ENCODE peak calls at places on chromosome 16, in ten cellular contexts. One of them, this sample, is unnamed. For H3K9me3, the result is how much of the 10 kb centered on the place peaks cover.

GRCh38 chr16:75065149-75065807 is 51.3 kb downstream of the LDHD start:
- DNase-seq in cardiac muscle cell: no peak
- DNase-seq in neural progenitor cell: no peak
- DNase-seq in psoas muscle: no peak
- DNase-seq in endodermal cell: no peak
- DNase-seq in mammary epithelial cell: no peak
- DNase-seq in heart right ventricle: no peak
- DNase-seq in aorta: no peak
- DNase-seq in IMR-90: no peak
- DNase-seq in adrenal gland: no peak
- DNase-seq in this sample: no peak

GRCh38 chr16:68037820-68038597 is 14.9 kb downstream of the DUS2 start:
- DNase-seq in cardiac muscle cell: no peak
- DNase-seq in psoas muscle: no peak
- DNase-seq in adrenal gland: no peak
- DNase-seq in neural progenitor cell: no peak
- DNase-seq in aorta: no peak
- DNase-seq in heart right ventricle: no peak
- DNase-seq in IMR-90: no peak
- DNase-seq in mammary epithelial cell: no peak
- DNase-seq in endodermal cell: no peak
- DNase-seq in this sample: no peak

GRCh38 chr16:82609140-82609539 is 17.6 kb upstream of the CDH13 start:
- DNase-seq in adrenal gland: no peak
- DNase-seq in endodermal cell: no peak
- DNase-seq in cardiac muscle cell: peak
- DNase-seq in IMR-90: no peak
- DNase-seq in psoas muscle: peak
- DNase-seq in aorta: no peak
- DNase-seq in mammary epithelial cell: no peak
- DNase-seq in neural progenitor cell: no peak
- DNase-seq in heart right ventricle: peak
- DNase-seq in this sample: peak

GRCh38 chr16:87076950-87077749 is 240.0 kb downstream of the C16orf95 start:
- DNase-seq in neural progenitor cell: peak
- DNase-seq in heart right ventricle: peak
- DNase-seq in psoas muscle: no peak
- DNase-seq in aorta: peak
- DNase-seq in cardiac muscle cell: peak
- DNase-seq in mammary epithelial cell: peak
- DNase-seq in adrenal gland: peak
- DNase-seq in IMR-90: peak
- DNase-seq in endodermal cell: peak
- DNase-seq in this sample: peak

GRCh38 chr16:70388281-70388680 is 41.6 kb downstream of the DDX19A start:
- DNase-seq in adrenal gland: no peak
- DNase-seq in psoas muscle: peak
- DNase-seq in IMR-90: no peak
- DNase-seq in aorta: no peak
- DNase-seq in heart right ventricle: no peak
- DNase-seq in endodermal cell: no peak
- DNase-seq in cardiac muscle cell: no peak
- DNase-seq in neural progenitor cell: no peak
- DNase-seq in mammary epithelial cell: no peak
- DNase-seq in this sample: no peak

GRCh38 chr16:80197790-80198201 is 343.0 kb upstream of the DYNLRB2 start:
- DNase-seq in adrenal gland: no peak
- DNase-seq in mammary epithelial cell: peak
- DNase-seq in IMR-90: peak
- DNase-seq in cardiac muscle cell: no peak
- DNase-seq in psoas muscle: no peak
- DNase-seq in endodermal cell: no peak
- DNase-seq in aorta: no peak
- DNase-seq in neural progenitor cell: no peak
- DNase-seq in heart right ventricle: no peak
- DNase-seq in this sample: no peak

GRCh38 chr16:29146266-29146665 is 161.4 kb downstream of the LAT start:
- DNase-seq in neural progenitor cell: no peak
- DNase-seq in endodermal cell: no peak
- DNase-seq in cardiac muscle cell: no peak
- DNase-seq in mammary epithelial cell: no peak
- DNase-seq in IMR-90: no peak
- DNase-seq in aorta: peak
- DNase-seq in psoas muscle: no peak
- DNase-seq in heart right ventricle: no peak
- DNase-seq in adrenal gland: no peak
- DNase-seq in this sample: no peak

GRCh38 chr16:58020628-58021521 is 4.7 kb upstream of the MMP15 start:
- DNase-seq in neural progenitor cell: peak
- DNase-seq in IMR-90: peak
- DNase-seq in psoas muscle: peak
- DNase-seq in mammary epithelial cell: no peak
- DNase-seq in cardiac muscle cell: peak
- DNase-seq in aorta: no peak
- DNase-seq in adrenal gland: peak
- DNase-seq in endodermal cell: peak
- DNase-seq in heart right ventricle: peak
- DNase-seq in this sample: peak

GRCh38 chr16:63067141-63067540 is 1030.9 kb upstream of the CDH8 start:
- DNase-seq in aorta: no peak
- DNase-seq in heart right ventricle: no peak
- DNase-seq in endodermal cell: no peak
- DNase-seq in cardiac muscle cell: no peak
- DNase-seq in adrenal gland: no peak
- DNase-seq in neural progenitor cell: peak
- DNase-seq in IMR-90: no peak
- DNase-seq in mammary epithelial cell: no peak
- DNase-seq in psoas muscle: no peak
- DNase-seq in this sample: no peak

GRCh38 chr16:63061319-63061718 is 1025.1 kb upstream of the CDH8 start:
- DNase-seq in neural progenitor cell: no peak
- DNase-seq in psoas muscle: no peak
- DNase-seq in mammary epithelial cell: no peak
- DNase-seq in endodermal cell: peak
- DNase-seq in adrenal gland: no peak
- DNase-seq in cardiac muscle cell: no peak
- DNase-seq in heart right ventricle: no peak
- DNase-seq in IMR-90: no peak
- DNase-seq in aorta: no peak
- DNase-seq in this sample: no peak

DNA sequence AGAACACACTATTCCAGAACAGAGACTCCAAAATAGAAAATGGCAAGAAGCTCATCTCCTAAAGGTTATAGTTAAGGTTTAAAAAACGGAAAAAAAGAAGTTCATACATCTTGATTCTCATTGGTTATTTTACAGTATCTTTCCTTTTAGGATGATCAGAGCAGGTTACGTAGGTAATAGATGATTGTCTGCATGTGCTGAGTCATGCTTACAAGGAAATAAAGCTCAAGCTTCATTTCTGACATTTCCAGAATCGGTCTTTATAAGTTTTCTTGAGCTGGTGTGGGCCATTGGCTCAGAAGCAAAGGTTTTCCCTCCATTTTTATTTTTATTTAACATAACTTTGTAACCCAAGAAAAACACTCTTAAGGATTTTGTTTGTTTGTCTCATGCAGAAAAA is 1030.3 kb upstream of the CDH8 start:
- DNase-seq in endodermal cell: no peak
- DNase-seq in aorta: no peak
- DNase-seq in cardiac muscle cell: no peak
- DNase-seq in mammary epithelial cell: no peak
- DNase-seq in neural progenitor cell: no peak
- DNase-seq in heart right ventricle: no peak
- DNase-seq in IMR-90: no peak
- DNase-seq in psoas muscle: no peak
- DNase-seq in adrenal gland: no peak
- DNase-seq in this sample: no peak
- H3K9me3 ChIP-seq in endodermal cell: under half
- H3K9me3 ChIP-seq in aorta: under half
- H3K9me3 ChIP-seq in cardiac muscle cell: under half
- H3K9me3 ChIP-seq in mammary epithelial cell: under half
- H3K9me3 ChIP-seq in neural progenitor cell: under half
- H3K9me3 ChIP-seq in heart right ventricle: under half
- H3K9me3 ChIP-seq in IMR-90: under half
- H3K9me3 ChIP-seq in psoas muscle: under half
- H3K9me3 ChIP-seq in adrenal gland: under half
- H3K9me3 ChIP-seq in this sample: under half

DNA sequence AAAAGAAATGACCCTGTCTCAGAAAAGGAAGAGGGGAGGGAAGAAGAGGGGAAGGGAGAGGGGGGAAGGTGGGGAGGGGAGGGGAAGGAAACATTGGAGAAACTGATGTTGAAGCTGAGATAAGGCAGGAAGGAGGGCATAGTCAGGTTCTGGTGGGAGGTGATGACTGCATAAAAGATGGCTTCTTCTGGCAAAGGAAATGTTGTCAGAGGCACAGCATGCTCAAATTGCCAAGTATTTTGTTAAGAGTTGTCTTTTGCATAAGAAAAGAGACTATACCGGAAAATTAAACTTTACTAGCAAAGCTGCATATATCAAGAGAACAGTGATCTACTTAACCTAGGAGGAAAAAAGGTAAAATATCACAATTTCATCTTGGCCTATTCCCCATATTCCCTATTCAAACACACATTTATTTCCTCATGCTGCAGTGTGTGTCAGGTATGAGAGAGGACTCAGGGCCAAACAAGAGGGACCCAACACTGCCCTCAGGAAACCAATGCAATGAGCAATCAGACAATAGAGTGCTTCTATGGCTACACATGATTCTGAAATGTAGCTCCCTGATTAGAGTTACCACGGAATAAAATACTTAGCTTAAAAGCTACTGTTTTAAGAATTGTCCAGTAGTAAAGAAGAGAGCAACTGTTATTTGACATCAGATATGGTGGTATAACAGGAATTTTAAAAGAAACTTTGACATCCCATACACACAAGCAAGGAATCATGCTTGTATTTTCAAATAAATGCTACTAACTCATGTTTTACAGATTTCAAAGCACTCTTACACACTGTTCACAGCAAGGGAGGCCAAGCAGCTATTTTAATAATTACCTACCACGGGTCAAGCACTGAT is 80.9 kb downstream of the PARN start:
- DNase-seq in aorta: no peak
- DNase-seq in endodermal cell: no peak
- DNase-seq in cardiac muscle cell: no peak
- DNase-seq in mammary epithelial cell: no peak
- DNase-seq in adrenal gland: no peak
- DNase-seq in psoas muscle: no peak
- DNase-seq in neural progenitor cell: no peak
- DNase-seq in heart right ventricle: no peak
- DNase-seq in IMR-90: no peak
- DNase-seq in this sample: no peak
- H3K27ac ChIP-seq in aorta: no peak
- H3K27ac ChIP-seq in endodermal cell: no peak
- H3K27ac ChIP-seq in cardiac muscle cell: peak
- H3K27ac ChIP-seq in mammary epithelial cell: no peak
- H3K27ac ChIP-seq in adrenal gland: no peak
- H3K27ac ChIP-seq in psoas muscle: peak
- H3K27ac ChIP-seq in neural progenitor cell: no peak
- H3K27ac ChIP-seq in heart right ventricle: peak
- H3K27ac ChIP-seq in IMR-90: no peak
- H3K27ac ChIP-seq in this sample: peak

GRCh38 chr16:6726621-6727020 is 606.0 kb upstream of the RBFOX1 start:
- DNase-seq in adrenal gland: no peak
- DNase-seq in neural progenitor cell: no peak
- DNase-seq in IMR-90: no peak
- DNase-seq in endodermal cell: no peak
- DNase-seq in mammary epithelial cell: no peak
- DNase-seq in psoas muscle: no peak
- DNase-seq in cardiac muscle cell: no peak
- DNase-seq in heart right ventricle: no peak
- DNase-seq in aorta: no peak
- DNase-seq in this sample: no peak

GRCh38 chr16:6722786-6723185 is 609.9 kb upstream of the RBFOX1 start:
- DNase-seq in endodermal cell: no peak
- DNase-seq in adrenal gland: no peak
- DNase-seq in psoas muscle: no peak
- DNase-seq in cardiac muscle cell: no peak
- DNase-seq in aorta: no peak
- DNase-seq in heart right ventricle: no peak
- DNase-seq in IMR-90: no peak
- DNase-seq in mammary epithelial cell: no peak
- DNase-seq in neural progenitor cell: no peak
- DNase-seq in this sample: no peak

GRCh38 chr16:6728381-6728780 is 604.3 kb upstream of the RBFOX1 start:
- DNase-seq in cardiac muscle cell: no peak
- DNase-seq in adrenal gland: no peak
- DNase-seq in IMR-90: no peak
- DNase-seq in psoas muscle: no peak
- DNase-seq in neural progenitor cell: no peak
- DNase-seq in heart right ventricle: no peak
- DNase-seq in mammary epithelial cell: no peak
- DNase-seq in aorta: no peak
- DNase-seq in endodermal cell: no peak
- DNase-seq in this sample: no peak

DNA sequence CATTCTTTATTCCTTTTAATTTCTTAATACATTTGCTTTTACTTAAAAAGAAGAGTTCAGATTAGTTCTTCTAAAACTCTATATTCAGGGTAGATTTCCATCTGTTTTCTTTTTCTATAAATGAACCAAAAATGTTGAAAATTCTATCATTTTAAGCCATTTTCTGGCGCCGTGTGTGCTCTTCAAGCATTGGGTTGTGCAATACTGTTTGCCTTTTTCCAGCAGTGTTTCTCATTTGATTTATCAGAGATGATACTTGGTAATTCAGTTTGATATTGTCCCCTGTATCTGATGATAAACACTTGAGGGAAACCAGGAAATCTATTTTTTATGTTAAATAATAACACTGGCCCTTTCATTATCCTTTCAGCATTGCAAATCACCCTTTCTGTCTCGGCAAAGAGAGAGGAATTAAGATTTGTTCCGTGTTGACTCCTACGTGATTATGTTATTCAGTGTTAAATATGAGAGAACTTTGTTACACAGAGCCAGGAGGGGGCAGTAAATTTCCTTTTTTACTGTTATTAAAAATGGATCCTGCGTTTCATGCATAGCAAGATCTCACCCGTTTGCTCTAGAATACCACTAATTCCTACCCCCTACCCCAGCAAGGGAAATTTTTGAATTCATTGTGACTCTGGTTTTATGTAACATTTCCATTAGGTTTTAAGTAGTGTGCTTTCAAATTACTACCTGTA is 606.9 kb upstream of the RBFOX1 start:
- DNase-seq in mammary epithelial cell: no peak
- DNase-seq in cardiac muscle cell: peak
- DNase-seq in psoas muscle: no peak
- DNase-seq in neural progenitor cell: peak
- DNase-seq in adrenal gland: no peak
- DNase-seq in IMR-90: no peak
- DNase-seq in endodermal cell: no peak
- DNase-seq in heart right ventricle: no peak
- DNase-seq in aorta: no peak
- DNase-seq in this sample: no peak
- H3K9me3 ChIP-seq in mammary epithelial cell: under half
- H3K9me3 ChIP-seq in cardiac muscle cell: under half
- H3K9me3 ChIP-seq in psoas muscle: under half
- H3K9me3 ChIP-seq in neural progenitor cell: under half
- H3K9me3 ChIP-seq in adrenal gland: under half
- H3K9me3 ChIP-seq in IMR-90: under half
- H3K9me3 ChIP-seq in endodermal cell: under half
- H3K9me3 ChIP-seq in heart right ventricle: under half
- H3K9me3 ChIP-seq in aorta: under half
- H3K9me3 ChIP-seq in this sample: under half

DNA sequence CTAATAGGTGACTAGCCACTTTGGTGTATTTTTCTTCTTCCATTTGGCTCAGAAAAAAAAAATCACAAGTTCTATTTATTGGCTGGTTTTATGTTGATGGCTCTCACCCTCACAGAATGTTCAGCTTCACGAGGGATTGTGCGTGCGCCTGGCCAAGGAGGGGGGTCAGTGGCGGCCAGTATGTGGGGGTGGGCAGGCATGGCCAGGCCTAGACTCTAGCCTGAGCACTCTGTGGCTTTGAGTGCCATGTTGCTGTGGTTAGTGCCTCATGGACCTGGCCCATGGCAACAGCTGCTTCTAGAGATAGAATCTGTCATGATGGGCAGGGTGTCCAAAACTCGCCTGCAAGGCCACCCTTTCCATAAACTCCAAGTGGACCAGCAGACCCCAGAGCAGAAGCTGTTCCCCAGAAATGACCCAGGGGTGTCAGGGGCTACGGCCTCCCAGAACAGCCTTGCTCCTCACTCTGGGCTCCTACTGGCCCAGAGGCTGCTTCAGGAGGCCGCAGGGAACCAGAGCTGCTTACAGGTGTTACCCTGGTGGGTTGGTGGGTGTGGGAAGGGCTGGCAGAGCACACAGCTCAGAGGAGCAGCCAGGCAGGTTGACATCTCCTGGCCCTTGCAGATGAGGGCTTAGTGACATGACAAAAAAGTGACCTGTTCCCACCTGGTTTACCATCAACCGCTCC is 124.9 kb downstream of the SOCS1 start:
- DNase-seq in endodermal cell: no peak
- DNase-seq in neural progenitor cell: no peak
- DNase-seq in mammary epithelial cell: no peak
- DNase-seq in cardiac muscle cell: no peak
- DNase-seq in adrenal gland: no peak
- DNase-seq in psoas muscle: no peak
- DNase-seq in heart right ventricle: no peak
- DNase-seq in IMR-90: no peak
- DNase-seq in aorta: no peak
- DNase-seq in this sample: no peak
- H3K27ac ChIP-seq in endodermal cell: no peak
- H3K27ac ChIP-seq in neural progenitor cell: no peak
- H3K27ac ChIP-seq in mammary epithelial cell: no peak
- H3K27ac ChIP-seq in cardiac muscle cell: peak
- H3K27ac ChIP-seq in adrenal gland: no peak
- H3K27ac ChIP-seq in psoas muscle: no peak
- H3K27ac ChIP-seq in heart right ventricle: peak
- H3K27ac ChIP-seq in IMR-90: no peak
- H3K27ac ChIP-seq in aorta: no peak
- H3K27ac ChIP-seq in this sample: peak